ENCODE peak calls at places on chromosomes 1 and 21, in eight cellular contexts. B, Z, I, X, U, D, N and O are unnamed samples.
A peak's percentile ranks its signal among the peaks of the same experiment; 100 is the strongest.

GRCh38 chr1:111720977-111721670 is 18.1 kb downstream of the INKA2 start:
- DNase-seq in I (no peak), U (no peak), B (no peak), D (peak; percentile 50), X (no peak), Z (no peak), N (no peak), O (no peak)

GRCh38 chr1:58089898-58090535 is 456.5 kb downstream of the OMA1 start:
- DNase-seq in Z (no peak), B (no peak), N (no peak), I (no peak), U (no peak), X (no peak), D (no peak), O (no peak)

GRCh38 chr1:226325178-226325577 is 16.2 kb upstream of the LIN9 start:
- DNase-seq in Z (no peak), B (no peak), X (no peak), U (no peak), I (peak; percentile 10), N (peak; percentile 11), D (no peak), O (no peak)

GRCh38 chr21:40717008-40717407 is 129.9 kb downstream of the DSCAM start:
- DNase-seq in D (no peak), X (no peak), I (no peak), Z (peak; percentile 48), U (no peak), N (no peak), B (no peak), O (no peak)

GRCh38 chr1:63787875-63788274 is 14.1 kb downstream of the ROR1 start:
- DNase-seq in B (no peak), Z (no peak), N (no peak), U (no peak), X (no peak), I (no peak), D (no peak), O (no peak)

GRCh38 chr1:201760516-201760915 is 68.4 kb upstream of the IPO9 start:
- DNase-seq in X (no peak), N (no peak), B (no peak), I (peak; percentile 63), U (no peak), Z (no peak), D (no peak), O (no peak)

GRCh38 chr1:111998332-111998731 is 8.9 kb upstream of the KCND3 start:
- DNase-seq in N (no peak), X (no peak), Z (no peak), B (no peak), U (no peak), D (no peak), I (no peak), O (no peak)

GRCh38 chr1:216518844-216519627 is 95.8 kb upstream of the USH2A start:
- DNase-seq in D (no peak), Z (no peak), X (no peak), N (no peak), B (no peak), I (no peak), U (no peak), O (no peak)

GRCh38 chr1:19637606-19638005 is 6.5 kb upstream of the NBL1 start:
- DNase-seq in X (no peak), B (no peak), I (no peak), D (no peak), N (no peak), U (no peak), Z (no peak), O (no peak)

GRCh38 chr1:152998476-152998875 is 3.1 kb upstream of the SPRR3 start:
- DNase-seq in I (no peak), X (no peak), B (no peak), Z (no peak), D (no peak), N (no peak), U (no peak), O (no peak)

GRCh38 chr1:198848649-198849048 is 209.8 kb downstream of the PTPRC start:
- DNase-seq in D (no peak), I (no peak), Z (peak; percentile 55), N (no peak), B (peak; percentile 4), U (no peak), X (no peak), O (no peak)

GRCh38 chr1:186183219-186183618 is 191.8 kb downstream of the TPR start:
- DNase-seq in I (peak; percentile 82), D (no peak), N (peak; percentile 22), B (peak; percentile 11), U (no peak), X (no peak), Z (no peak), O (no peak)

GRCh38 chr21:38434913-38435533 is 63.3 kb downstream of the ERG start:
- DNase-seq in U (no peak), N (no peak), D (no peak), I (peak; percentile 72), Z (no peak), B (peak; percentile 25), X (no peak), O (no peak)

GRCh38 chr1:12088607-12089006 is 25.5 kb downstream of the TNFRSF8 start:
- DNase-seq in X (no peak), B (no peak), I (no peak), D (no peak), N (no peak), U (no peak), Z (no peak), O (no peak)

GRCh38 chr1:59178803-59179202 is 118.1 kb upstream of the FGGY start:
- DNase-seq in D (no peak), I (no peak), Z (no peak), U (no peak), N (no peak), B (no peak), X (no peak), O (no peak)

GRCh38 chr1:24486296-24487065 is 16.2 kb upstream of the RCAN3 start:
- DNase-seq in D (no peak), X (no peak), Z (no peak), N (no peak), U (peak; percentile 39), B (no peak), I (no peak), O (no peak)

GRCh38 chr1:94327001-94327685 is 89.8 kb upstream of the ARHGAP29 start:
- DNase-seq in X (no peak), B (no peak), U (no peak), D (peak; percentile 76), N (peak; percentile 56), I (peak; percentile 61), Z (no peak), O (no peak)

GRCh38 chr1:155008015-155008941 is 5.7 kb downstream of the ZBTB7B start:
- DNase-seq in Z (no peak), B (no peak), X (no peak), U (no peak), D (no peak), N (no peak), I (no peak), O (no peak)

GRCh38 chr1:229158317-229159294 is 112.3 kb upstream of the RAB4A start:
- DNase-seq in X (no peak), U (no peak), N (no peak), B (no peak), I (no peak), D (no peak), Z (no peak), O (no peak)

GRCh38 chr1:168266644-168267186 is 14.0 kb upstream of the TBX19 start:
- DNase-seq in I (peak; percentile 67), U (no peak), Z (no peak), D (no peak), X (no peak), B (no peak), N (no peak), O (no peak)

GRCh38 chr1:193538690-193539089 is 352.3 kb upstream of the B3GALT2 start:
- DNase-seq in Z (no peak), X (no peak), I (no peak), B (no peak), N (no peak), U (no peak), D (no peak), O (no peak)

GRCh38 chr1:116931016-116931918 is 21.6 kb downstream of the PTGFRN start:
- DNase-seq in I (no peak), B (no peak), N (no peak), D (no peak), Z (no peak), X (no peak), U (no peak), O (no peak)

GRCh38 chr1:116817582-116818064 is 63.4 kb downstream of the CD2 start:
- DNase-seq in B (peak; percentile 30), D (peak; percentile 68), U (peak; percentile 57), X (no peak), N (peak; percentile 79), I (peak; percentile 22), Z (peak; percentile 90), O (no peak)

GRCh38 chr1:24957016-24957807 is 27.1 kb upstream of the RUNX3 start:
- DNase-seq in N (no peak), U (no peak), D (no peak), I (no peak), X (no peak), Z (no peak), B (no peak), O (no peak)

GRCh38 chr1:5747428-5748285 is 244.6 kb downstream of the NPHP4 start:
- DNase-seq in I (no peak), X (no peak), B (no peak), U (no peak), Z (no peak), D (peak; percentile 41), N (no peak), O (no peak)

GRCh38 chr1:89705901-89706699 is 73.2 kb downstream of the LRRC8C start:
- DNase-seq in Z (no peak), U (no peak), B (no peak), X (no peak), N (no peak), I (no peak), D (no peak), O (no peak)

GRCh38 chr1:2416403-2416802 is 4.0 kb upstream of the PEX10 start:
- DNase-seq in X (no peak), Z (peak; percentile 6), U (no peak), I (no peak), D (no peak), B (no peak), N (peak; percentile 73), O (no peak)

GRCh38 chr1:15786581-15786980 is 20.9 kb downstream of the UQCRHL start:
- DNase-seq in D (no peak), U (no peak), N (no peak), X (no peak), Z (no peak), B (no peak), I (peak; percentile 87), O (no peak)

GRCh38 chr1:20726107-20726911 is 6.2 kb downstream of the SH2D5 start:
- DNase-seq in I (no peak), U (no peak), X (no peak), D (no peak), B (no peak), N (no peak), Z (no peak), O (no peak)

GRCh38 chr1:32886012-32886827 is at the start of gene HPCA:
- DNase-seq in N (peak; percentile 83), B (peak; percentile 67), D (peak; percentile 99), X (no peak), I (peak; percentile 51), U (no peak), Z (peak; percentile 19), O (no peak)

GRCh38 chr21:26732442-26733221 is 112.6 kb downstream of the ADAMTS1 start:
- DNase-seq in X (peak; percentile 42), I (peak; percentile 67), U (no peak), D (peak; percentile 80), N (peak; percentile 44), B (peak; percentile 34), Z (no peak), O (no peak)

GRCh38 chr1:175673236-175674150 is 69.9 kb downstream of the TNR start:
- DNase-seq in N (no peak), U (no peak), D (no peak), Z (peak; percentile 71), I (no peak), B (no peak), X (no peak), O (no peak)

GRCh38 chr1:33327587-33328325 is 6.9 kb upstream of the A3GALT2 start:
- DNase-seq in X (peak; percentile 87), I (peak; percentile 98), N (no peak), U (no peak), Z (no peak), D (no peak), B (no peak), O (peak; percentile 95)

GRCh38 chr1:90973897-90974798 is 47.7 kb downstream of the ZNF644 start:
- DNase-seq in I (peak; percentile 66), D (no peak), Z (no peak), U (no peak), X (no peak), N (no peak), B (peak; percentile 15), O (no peak)